ENCODE peak calls at places on chromosome 5, in six cellular contexts. S is HCT116, Q is SK-N-SH, Y is GM23248, U is trophoblast cell, B is PC-3. R is an unnamed sample.

GRCh38 chr5:33843579-33843978 is 48.2 kb downstream of the ADAMTS12 start:
- DNase-seq in S (no peak), Q (no peak), Y (peak; percentile 80), U (peak; percentile 20), B (peak; percentile 75), R (peak; percentile 87)

GRCh38 chr5:143515829-143516228 is 112.3 kb upstream of the NR3C1 start:
- DNase-seq in S (no peak), Q (no peak), Y (peak; percentile 31), U (no peak), B (no peak), R (no peak)

GRCh38 chr5:38456657-38457056 is 99.8 kb downstream of the LIFR start:
- DNase-seq in S (no peak), Q (peak; percentile 40), Y (peak; percentile 41), U (no peak), B (peak; percentile 40), R (peak; percentile 67)

GRCh38 chr5:141870226-141870625 is 8.0 kb downstream of the PCDH1 start:
- DNase-seq in S (no peak), Q (peak; percentile 70), Y (no peak), U (peak; percentile 52), B (no peak), R (peak; percentile 81)

GRCh38 chr5:119302916-119303897 is 52.6 kb upstream of the TNFAIP8 start:
- DNase-seq in S (no peak), Q (no peak), Y (peak; percentile 95), U (no peak), B (peak; percentile 85), R (peak; percentile 97)

GRCh38 chr5:143698534-143698933 is 113.4 kb upstream of the HMHB1 start:
- DNase-seq in S (no peak), Q (no peak), Y (no peak), U (no peak), B (no peak), R (no peak)

GRCh38 chr5:138439537-138440225 is 824 bp downstream of the REEP2 start:
- DNase-seq in S (no peak), Q (peak; percentile 77), Y (no peak), U (no peak), B (no peak), R (no peak)

GRCh38 chr5:13524931-13525330 is 419.6 kb downstream of the DNAH5 start:
- DNase-seq in S (no peak), Q (no peak), Y (no peak), U (no peak), B (no peak), R (no peak)

GRCh38 chr5:10578869-10579268 is 15.0 kb downstream of the ANKRD33B start:
- DNase-seq in S (no peak), Q (no peak), Y (no peak), U (no peak), B (no peak), R (no peak)

GRCh38 chr5:80300125-80300524 is 19.7 kb upstream of the SPZ1 start:
- DNase-seq in S (no peak), Q (no peak), Y (no peak), U (no peak), B (no peak), R (no peak)

GRCh38 chr5:151085517-151086031 is 4.7 kb upstream of the TNIP1 start:
- DNase-seq in S (no peak), Q (no peak), Y (no peak), U (no peak), B (peak; percentile 18), R (peak; percentile 76)

GRCh38 chr5:66596791-66597757 is 881 bp downstream of the MAST4 start:
- DNase-seq in S (no peak), Q (peak; percentile 69), Y (peak; percentile 72), U (peak; percentile 60), B (no peak), R (peak; percentile 41)

GRCh38 chr5:168291961-168292782 is 727 bp downstream of the WWC1 start:
- DNase-seq in S (no peak), Q (peak; percentile 75), Y (peak; percentile 37), U (no peak), B (no peak), R (no peak)

GRCh38 chr5:56876325-56876724 is 33.1 kb upstream of the SETD9 start:
- DNase-seq in S (no peak), Q (no peak), Y (no peak), U (no peak), B (peak; percentile 22), R (peak; percentile 87)

GRCh38 chr5:96340357-96340756 is 92.7 kb downstream of the PCSK1 start:
- DNase-seq in S (no peak), Q (no peak), Y (peak; percentile 80), U (no peak), B (no peak), R (no peak)

GRCh38 chr5:130282044-130282443 is 377.8 kb downstream of the CHSY3 start:
- DNase-seq in S (no peak), Q (no peak), Y (peak; percentile 1), U (no peak), B (peak; percentile 29), R (peak; percentile 62)

GRCh38 chr5:81773148-81773547 is 22.3 kb upstream of the SSBP2 start:
- DNase-seq in S (no peak), Q (no peak), Y (no peak), U (no peak), B (no peak), R (no peak)

GRCh38 chr5:139396691-139397090 is 1.8 kb upstream of the PROB1 start:
- DNase-seq in S (no peak), Q (no peak), Y (no peak), U (peak; percentile 57), B (no peak), R (no peak)

GRCh38 chr5:71600783-71601182 is 13.6 kb downstream of the MCCC2 start:
- DNase-seq in S (no peak), Q (no peak), Y (no peak), U (no peak), B (no peak), R (no peak)

GRCh38 chr5:141431286-141431685 is 979 bp downstream of the PCDHGA12 start:
- DNase-seq in S (no peak), Q (no peak), Y (peak; percentile 27), U (no peak), B (no peak), R (no peak)

DNA sequence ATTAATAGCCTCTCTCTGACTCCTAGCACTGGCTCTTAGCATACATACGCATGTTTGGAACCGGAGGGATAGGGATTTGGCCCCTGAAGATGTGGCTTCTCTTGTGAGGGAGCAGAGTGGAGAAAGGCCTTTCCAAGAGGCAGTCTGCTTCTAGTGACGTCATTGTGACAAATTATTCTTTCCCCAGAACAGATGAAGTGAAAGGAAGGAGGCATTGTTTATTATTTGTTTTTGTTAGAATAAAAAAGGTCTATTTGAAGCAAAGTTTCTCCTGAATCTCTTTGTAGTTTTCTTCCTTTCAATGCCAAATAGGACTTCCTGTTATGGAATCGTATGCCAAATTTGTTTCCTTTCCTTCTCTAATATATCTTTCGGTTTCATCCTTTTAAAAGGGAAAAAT is 361.6 kb downstream of the ICE1 start:
- DNase-seq in S (no peak), Q (no peak), Y (no peak), U (no peak), B (no peak), R (no peak)
- H2AFZ ChIP-seq in S (no peak overlapping the region), Q (no peak overlapping the region), Y (no peak overlapping the region), U (no peak overlapping the region), B (no peak overlapping the region), R (no peak overlapping the region)

GRCh38 chr5:135398160-135398854 is 724 bp downstream of the MACROH2A1 start:
- DNase-seq in S (peak; percentile 13), Q (peak; percentile 74), Y (peak; percentile 74), U (no peak), B (peak; percentile 65), R (peak; percentile 34)

GRCh38 chr5:135399838-135400542 is 959 bp upstream of the MACROH2A1 start:
- DNase-seq in S (no peak), Q (peak; percentile 31), Y (peak; percentile 51), U (no peak), B (no peak), R (no peak)

GRCh38 chr5:135405082-135405481 is 6.1 kb upstream of the MACROH2A1 start:
- DNase-seq in S (no peak), Q (no peak), Y (no peak), U (no peak), B (no peak), R (no peak)

GRCh38 chr5:135398855-135399837 is at the start of gene MACROH2A1:
- DNase-seq in S (peak; percentile 38), Q (peak; percentile 95), Y (peak; percentile 98), U (peak; percentile 67), B (peak; percentile 69), R (peak; percentile 76)

GRCh38 chr5:135400866-135401265 is 1.8 kb upstream of the MACROH2A1 start:
- DNase-seq in S (no peak), Q (no peak), Y (no peak), U (no peak), B (no peak), R (no peak)
- H2AFZ ChIP-seq in S (no peak overlapping the region), Q (no peak overlapping the region), Y (no peak overlapping the region), U (no peak overlapping the region), B (no peak overlapping the region), R (no peak overlapping the region)

DNA sequence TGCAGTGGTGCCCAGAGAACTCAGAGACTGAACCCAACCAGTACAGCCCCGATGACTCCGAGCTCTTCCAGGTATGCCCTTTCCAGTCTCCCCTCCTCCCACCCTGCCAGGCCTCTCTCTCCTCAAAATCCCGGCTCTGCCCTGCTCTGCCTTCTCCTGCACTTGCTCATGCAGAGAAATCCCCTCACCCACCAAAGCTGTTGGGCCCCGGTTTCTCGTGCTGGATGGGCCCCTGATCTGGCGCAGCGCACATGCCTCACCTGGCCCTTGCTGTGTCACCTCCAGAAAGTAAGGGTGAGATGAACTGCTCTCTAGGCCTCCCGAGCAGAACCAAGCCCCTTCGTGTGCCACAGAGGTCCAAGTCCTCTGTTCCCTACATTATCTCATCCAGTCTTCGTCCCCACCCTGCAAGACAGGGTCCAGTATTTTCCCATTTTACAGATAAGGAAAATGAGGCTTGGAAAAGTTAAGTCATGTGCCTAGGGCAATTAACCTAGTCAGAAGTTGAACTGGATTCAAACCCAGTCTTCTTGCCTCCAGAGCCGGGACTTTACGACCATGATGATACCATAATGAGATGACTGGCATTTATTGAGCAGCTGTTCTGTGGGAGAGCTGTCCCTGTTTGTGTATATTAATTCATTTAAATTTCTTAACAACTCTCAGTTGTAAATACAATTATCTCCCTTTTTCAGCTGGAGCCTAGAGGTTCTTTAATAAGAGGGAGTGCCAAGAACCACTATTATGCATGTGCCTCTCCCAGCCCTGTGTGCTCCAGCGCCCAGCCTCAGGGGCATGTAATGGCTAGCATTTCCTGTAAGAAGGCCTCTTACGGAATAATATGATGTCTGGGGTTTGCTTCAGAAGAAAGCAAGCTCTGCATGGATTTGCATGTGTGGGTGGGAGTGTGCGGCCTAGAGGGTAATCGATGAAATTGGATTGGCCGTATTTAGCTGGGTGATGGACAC is 90.7 kb downstream of the PPARGC1B start:
- DNase-seq in S (no peak), Q (no peak), Y (no peak), U (no peak), B (no peak), R (no peak)
- H2AFZ ChIP-seq in S (no peak overlapping the region), Q (no peak overlapping the region), Y (no peak overlapping the region), U (no peak overlapping the region), B (no peak overlapping the region), R (no peak overlapping the region)

GRCh38 chr5:172402531-172403190 is 51.7 kb downstream of the SH3PXD2B start:
- DNase-seq in S (no peak), Q (no peak), Y (peak; percentile 11), U (no peak), B (no peak), R (no peak)
- H2AFZ ChIP-seq in S (no peak overlapping the region), Q (no peak overlapping the region), Y (no peak overlapping the region), U (no peak overlapping the region), B (no peak overlapping the region), R (no peak overlapping the region)